ENCODE peak calls at places on chromosome 12, in nine cellular contexts. A, T, G, F, S, Q, Z, K and P are unnamed samples.

GRCh38 chr12:109582636-109583035 is 9.0 kb downstream of the MVK start:
- DNase-seq in Z (no peak), A (no peak), S (no peak), F (peak; percentile 19), K (no peak), T (no peak), G (peak; percentile 17), Q (no peak), P (no peak)

GRCh38 chr12:123840765-123841425 is 78.8 kb downstream of the DNAH10 start:
- DNase-seq in G (no peak), S (no peak), Z (no peak), F (no peak), Q (no peak), T (no peak), K (no peak), A (no peak), P (no peak)

GRCh38 chr12:121753844-121754264 is 39.6 kb downstream of the RHOF start:
- DNase-seq in Q (peak; percentile 83), F (no peak), K (no peak), Z (no peak), G (no peak), T (no peak), S (no peak), A (peak; percentile 18), P (no peak)

GRCh38 chr12:130872179-130873096 is 572 bp downstream of the RAN start:
- DNase-seq in A (no peak), T (peak; percentile 70), Q (peak; percentile 34), K (no peak), F (peak; percentile 11), S (peak; percentile 20), G (no peak), Z (no peak), P (peak; percentile 28)

GRCh38 chr12:19002192-19002591 is 127.3 kb upstream of the PLEKHA5 start:
- DNase-seq in S (no peak), Q (no peak), T (no peak), Z (no peak), G (no peak), F (peak; percentile 12), K (no peak), A (no peak), P (no peak)

GRCh38 chr12:50397122-50397650 is 777 bp upstream of the FAM186A start:
- DNase-seq in K (no peak), G (no peak), Q (no peak), A (no peak), S (no peak), T (no peak), F (no peak), Z (no peak), P (no peak)

GRCh38 chr12:124390442-124391116 is 95.7 kb downstream of the RFLNA start:
- DNase-seq in F (peak; percentile 89), S (peak; percentile 68), G (peak; percentile 84), Z (peak; percentile 73), A (no peak), T (no peak), Q (no peak), K (no peak), P (no peak)

GRCh38 chr12:128796439-128797118 is 27.2 kb downstream of the SLC15A4 start:
- DNase-seq in G (no peak), A (no peak), K (no peak), F (no peak), Z (no peak), T (no peak), S (no peak), Q (no peak), P (no peak)

GRCh38 chr12:77116277-77116676 is 50.9 kb upstream of the E2F7 start:
- DNase-seq in T (no peak), K (no peak), G (peak; percentile 88), F (peak; percentile 95), A (no peak), Q (no peak), Z (no peak), S (no peak), P (no peak)

GRCh38 chr12:106345739-106346138 is 11.8 kb upstream of the POLR3B start:
- DNase-seq in A (no peak), G (peak; percentile 77), F (peak; percentile 59), Q (peak; percentile 37), T (peak; percentile 73), Z (peak; percentile 27), K (no peak), S (peak; percentile 18), P (no peak)

GRCh38 chr12:70083677-70084020 is 159.6 kb upstream of the CNOT2 start:
- DNase-seq in K (no peak), T (no peak), Z (no peak), A (no peak), S (no peak), Q (no peak), F (peak; percentile 1), G (no peak), P (no peak)

GRCh38 chr12:100437038-100437841 is 36.4 kb upstream of the NR1H4 start:
- DNase-seq in F (peak; percentile 5), G (no peak), A (no peak), S (no peak), K (no peak), T (no peak), Q (no peak), Z (no peak), P (no peak)

GRCh38 chr12:75953312-75953906 is 78.2 kb downstream of the PHLDA1 start:
- DNase-seq in K (no peak), T (no peak), F (peak; percentile 88), S (peak; percentile 44), A (no peak), Q (peak; percentile 10), G (peak; percentile 84), Z (no peak), P (no peak)

GRCh38 chr12:125871811-125872594 is 806.8 kb downstream of the AACS start:
- DNase-seq in Q (no peak), Z (no peak), T (no peak), S (no peak), K (no peak), A (no peak), G (no peak), F (no peak), P (no peak)

GRCh38 chr12:1920971-1921370 is 2.5 kb upstream of the CACNA2D4 start:
- DNase-seq in Q (no peak), A (no peak), S (no peak), T (no peak), F (no peak), Z (no peak), G (no peak), K (no peak), P (no peak)